ENCODE peak calls at places on chromosomes 4 and X, in ten cellular contexts. One of them, this sample, is unnamed.

GRCh38 chrX:148771440-148771839 is 271.0 kb downstream of the AFF2 start:
- DNase-seq in OCI-LY7: no peak
- DNase-seq in brain microvascular endothelial cell: no peak
- DNase-seq in DND-41: no peak
- DNase-seq in heart left ventricle: no peak
- DNase-seq in activated B cell treated with CpG ODN at 0.5 μM for 24 hours: no peak
- DNase-seq in mesothelial cell of epicardium: no peak
- DNase-seq in astrocyte of the spinal cord: peak; percentile 5
- DNase-seq in AG04450: no peak
- DNase-seq in MCF 10A: peak; percentile 28
- DNase-seq in this sample: no peak

GRCh38 chrX:100928660-100929613 is at the start of gene XKRX:
- DNase-seq in mesothelial cell of epicardium: peak; percentile 23
- DNase-seq in astrocyte of the spinal cord: peak; percentile 10
- DNase-seq in heart left ventricle: no peak
- DNase-seq in activated B cell treated with CpG ODN at 0.5 μM for 24 hours: peak; percentile 23
- DNase-seq in MCF 10A: peak; percentile 47
- DNase-seq in AG04450: no peak
- DNase-seq in OCI-LY7: peak; percentile 81
- DNase-seq in brain microvascular endothelial cell: no peak
- DNase-seq in DND-41: no peak
- DNase-seq in this sample: no peak

GRCh38 chr4:124883642-124884041 is 171.1 kb upstream of the ANKRD50 start:
- DNase-seq in MCF 10A: no peak
- DNase-seq in AG04450: no peak
- DNase-seq in DND-41: no peak
- DNase-seq in activated B cell treated with CpG ODN at 0.5 μM for 24 hours: no peak
- DNase-seq in OCI-LY7: no peak
- DNase-seq in astrocyte of the spinal cord: peak; percentile 35
- DNase-seq in brain microvascular endothelial cell: peak; percentile 28
- DNase-seq in mesothelial cell of epicardium: no peak
- DNase-seq in heart left ventricle: no peak
- DNase-seq in this sample: no peak

GRCh38 chr4:165199722-165200121 is 7.6 kb upstream of the KLHL2 start:
- DNase-seq in DND-41: no peak
- DNase-seq in astrocyte of the spinal cord: peak; percentile 68
- DNase-seq in OCI-LY7: no peak
- DNase-seq in AG04450: no peak
- DNase-seq in brain microvascular endothelial cell: no peak
- DNase-seq in MCF 10A: peak; percentile 51
- DNase-seq in activated B cell treated with CpG ODN at 0.5 μM for 24 hours: no peak
- DNase-seq in heart left ventricle: no peak
- DNase-seq in mesothelial cell of epicardium: no peak
- DNase-seq in this sample: no peak

GRCh38 chr4:11635336-11635735 is 206.6 kb upstream of the HS3ST1 start:
- DNase-seq in brain microvascular endothelial cell: peak; percentile 22
- DNase-seq in heart left ventricle: no peak
- DNase-seq in DND-41: no peak
- DNase-seq in MCF 10A: peak; percentile 88
- DNase-seq in AG04450: peak; percentile 61
- DNase-seq in activated B cell treated with CpG ODN at 0.5 μM for 24 hours: no peak
- DNase-seq in OCI-LY7: no peak
- DNase-seq in astrocyte of the spinal cord: peak; percentile 90
- DNase-seq in mesothelial cell of epicardium: no peak
- DNase-seq in this sample: no peak

GRCh38 chrX:44651347-44651746 is 108.7 kb upstream of the FUNDC1 start:
- DNase-seq in DND-41: no peak
- DNase-seq in MCF 10A: peak; percentile 16
- DNase-seq in AG04450: no peak
- DNase-seq in mesothelial cell of epicardium: no peak
- DNase-seq in heart left ventricle: no peak
- DNase-seq in brain microvascular endothelial cell: no peak
- DNase-seq in activated B cell treated with CpG ODN at 0.5 μM for 24 hours: no peak
- DNase-seq in astrocyte of the spinal cord: no peak
- DNase-seq in OCI-LY7: no peak
- DNase-seq in this sample: no peak

GRCh38 chr4:176896211-176896610 is 103.5 kb upstream of the VEGFC start:
- DNase-seq in mesothelial cell of epicardium: no peak
- DNase-seq in heart left ventricle: no peak
- DNase-seq in OCI-LY7: no peak
- DNase-seq in astrocyte of the spinal cord: no peak
- DNase-seq in MCF 10A: no peak
- DNase-seq in brain microvascular endothelial cell: no peak
- DNase-seq in DND-41: no peak
- DNase-seq in AG04450: no peak
- DNase-seq in activated B cell treated with CpG ODN at 0.5 μM for 24 hours: no peak
- DNase-seq in this sample: no peak

GRCh38 chr4:139278956-139279722 is 886 bp downstream of the MGARP start:
- DNase-seq in heart left ventricle: no peak
- DNase-seq in AG04450: no peak
- DNase-seq in MCF 10A: no peak
- DNase-seq in OCI-LY7: no peak
- DNase-seq in astrocyte of the spinal cord: peak; percentile 15
- DNase-seq in activated B cell treated with CpG ODN at 0.5 μM for 24 hours: no peak
- DNase-seq in mesothelial cell of epicardium: no peak
- DNase-seq in DND-41: no peak
- DNase-seq in brain microvascular endothelial cell: no peak
- DNase-seq in this sample: no peak

GRCh38 chr4:1418494-1419285 is 12.4 kb upstream of the NKX1-1 start:
- DNase-seq in mesothelial cell of epicardium: no peak
- DNase-seq in DND-41: no peak
- DNase-seq in OCI-LY7: no peak
- DNase-seq in AG04450: no peak
- DNase-seq in brain microvascular endothelial cell: no peak
- DNase-seq in MCF 10A: no peak
- DNase-seq in activated B cell treated with CpG ODN at 0.5 μM for 24 hours: no peak
- DNase-seq in heart left ventricle: peak; percentile 52
- DNase-seq in astrocyte of the spinal cord: no peak
- DNase-seq in this sample: no peak

GRCh38 chr4:1416948-1417260 is 10.7 kb upstream of the NKX1-1 start:
- DNase-seq in astrocyte of the spinal cord: no peak
- DNase-seq in AG04450: no peak
- DNase-seq in activated B cell treated with CpG ODN at 0.5 μM for 24 hours: no peak
- DNase-seq in MCF 10A: no peak
- DNase-seq in heart left ventricle: no peak
- DNase-seq in DND-41: no peak
- DNase-seq in brain microvascular endothelial cell: no peak
- DNase-seq in mesothelial cell of epicardium: no peak
- DNase-seq in OCI-LY7: no peak
- DNase-seq in this sample: no peak

GRCh38 chr4:1417522-1418390 is 11.5 kb upstream of the NKX1-1 start:
- DNase-seq in heart left ventricle: peak; percentile 31
- DNase-seq in DND-41: no peak
- DNase-seq in activated B cell treated with CpG ODN at 0.5 μM for 24 hours: no peak
- DNase-seq in OCI-LY7: no peak
- DNase-seq in mesothelial cell of epicardium: no peak
- DNase-seq in brain microvascular endothelial cell: no peak
- DNase-seq in AG04450: no peak
- DNase-seq in astrocyte of the spinal cord: no peak
- DNase-seq in MCF 10A: no peak
- DNase-seq in this sample: no peak

GRCh38 chr4:1419708-1420107 is 13.5 kb upstream of the NKX1-1 start:
- DNase-seq in OCI-LY7: no peak
- DNase-seq in AG04450: no peak
- DNase-seq in astrocyte of the spinal cord: no peak
- DNase-seq in heart left ventricle: no peak
- DNase-seq in DND-41: no peak
- DNase-seq in mesothelial cell of epicardium: no peak
- DNase-seq in activated B cell treated with CpG ODN at 0.5 μM for 24 hours: no peak
- DNase-seq in brain microvascular endothelial cell: no peak
- DNase-seq in MCF 10A: no peak
- DNase-seq in this sample: no peak

DNA sequence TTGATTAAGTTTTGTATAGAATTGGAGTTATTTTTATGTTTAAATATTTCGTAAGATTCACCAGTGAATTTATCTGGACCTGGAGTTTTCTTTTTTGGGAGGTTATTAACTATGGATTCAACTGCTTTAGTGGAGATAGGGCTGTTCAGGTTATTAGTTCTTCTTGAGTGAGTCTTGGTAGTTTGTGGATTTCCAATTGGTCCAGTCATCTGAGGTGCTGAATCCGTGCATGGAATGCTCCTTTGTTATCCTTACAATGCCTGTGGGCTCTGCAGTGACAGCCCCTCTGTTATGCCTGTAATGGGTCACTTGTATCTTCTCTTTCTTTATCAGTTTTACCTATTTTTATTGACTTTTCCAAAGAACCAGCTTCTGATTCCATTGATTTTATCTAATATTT is 15.4 kb upstream of the NKX1-1 start:
- DNase-seq in brain microvascular endothelial cell: no peak
- DNase-seq in activated B cell treated with CpG ODN at 0.5 μM for 24 hours: no peak
- DNase-seq in DND-41: no peak
- DNase-seq in astrocyte of the spinal cord: no peak
- DNase-seq in heart left ventricle: no peak
- DNase-seq in MCF 10A: no peak
- DNase-seq in AG04450: no peak
- DNase-seq in OCI-LY7: no peak
- DNase-seq in mesothelial cell of epicardium: no peak
- DNase-seq in this sample: no peak
- TF ChIP-seq CTCF in brain microvascular endothelial cell: no peak
- TF ChIP-seq CTCF in activated B cell treated with CpG ODN at 0.5 μM for 24 hours: no peak
- TF ChIP-seq CTCF in DND-41: no peak
- TF ChIP-seq CTCF in astrocyte of the spinal cord: no peak
- TF ChIP-seq CTCF in heart left ventricle: no peak
- TF ChIP-seq CTCF in MCF 10A: no peak
- TF ChIP-seq CTCF in AG04450: no peak
- TF ChIP-seq CTCF in OCI-LY7: no peak
- TF ChIP-seq CTCF in mesothelial cell of epicardium: no peak
- TF ChIP-seq CTCF in this sample: no peak

GRCh38 chr4:5374577-5374976 is 323.3 kb downstream of the STK32B start:
- DNase-seq in astrocyte of the spinal cord: no peak
- DNase-seq in brain microvascular endothelial cell: no peak
- DNase-seq in MCF 10A: no peak
- DNase-seq in DND-41: no peak
- DNase-seq in OCI-LY7: no peak
- DNase-seq in heart left ventricle: no peak
- DNase-seq in mesothelial cell of epicardium: no peak
- DNase-seq in activated B cell treated with CpG ODN at 0.5 μM for 24 hours: no peak
- DNase-seq in AG04450: no peak
- DNase-seq in this sample: no peak

GRCh38 chr4:5381981-5382441 is 326.3 kb downstream of the EVC2 start:
- DNase-seq in astrocyte of the spinal cord: peak; percentile 61
- DNase-seq in brain microvascular endothelial cell: peak; percentile 85
- DNase-seq in mesothelial cell of epicardium: no peak
- DNase-seq in AG04450: peak; percentile 61
- DNase-seq in DND-41: no peak
- DNase-seq in heart left ventricle: no peak
- DNase-seq in OCI-LY7: no peak
- DNase-seq in activated B cell treated with CpG ODN at 0.5 μM for 24 hours: no peak
- DNase-seq in MCF 10A: peak; percentile 22
- DNase-seq in this sample: no peak

GRCh38 chr4:5374994-5375393 is 323.7 kb downstream of the STK32B start:
- DNase-seq in OCI-LY7: no peak
- DNase-seq in MCF 10A: no peak
- DNase-seq in brain microvascular endothelial cell: no peak
- DNase-seq in activated B cell treated with CpG ODN at 0.5 μM for 24 hours: no peak
- DNase-seq in DND-41: no peak
- DNase-seq in astrocyte of the spinal cord: no peak
- DNase-seq in mesothelial cell of epicardium: no peak
- DNase-seq in heart left ventricle: no peak
- DNase-seq in AG04450: no peak
- DNase-seq in this sample: no peak

GRCh38 chr4:5376015-5376414 is 324.7 kb downstream of the STK32B start:
- DNase-seq in AG04450: no peak
- DNase-seq in MCF 10A: no peak
- DNase-seq in DND-41: no peak
- DNase-seq in activated B cell treated with CpG ODN at 0.5 μM for 24 hours: no peak
- DNase-seq in astrocyte of the spinal cord: no peak
- DNase-seq in mesothelial cell of epicardium: no peak
- DNase-seq in heart left ventricle: no peak
- DNase-seq in OCI-LY7: no peak
- DNase-seq in brain microvascular endothelial cell: no peak
- DNase-seq in this sample: no peak

GRCh38 chr4:5378002-5378401 is 326.7 kb downstream of the STK32B start:
- DNase-seq in AG04450: no peak
- DNase-seq in MCF 10A: peak; percentile 55
- DNase-seq in activated B cell treated with CpG ODN at 0.5 μM for 24 hours: no peak
- DNase-seq in heart left ventricle: no peak
- DNase-seq in mesothelial cell of epicardium: no peak
- DNase-seq in OCI-LY7: no peak
- DNase-seq in astrocyte of the spinal cord: no peak
- DNase-seq in brain microvascular endothelial cell: no peak
- DNase-seq in DND-41: no peak
- DNase-seq in this sample: no peak
- TF ChIP-seq CTCF in AG04450: no peak
- TF ChIP-seq CTCF in MCF 10A: no peak
- TF ChIP-seq CTCF in activated B cell treated with CpG ODN at 0.5 μM for 24 hours: no peak
- TF ChIP-seq CTCF in heart left ventricle: no peak
- TF ChIP-seq CTCF in mesothelial cell of epicardium: no peak
- TF ChIP-seq CTCF in OCI-LY7: no peak
- TF ChIP-seq CTCF in astrocyte of the spinal cord: peak; percentile 26
- TF ChIP-seq CTCF in brain microvascular endothelial cell: peak; percentile 66
- TF ChIP-seq CTCF in DND-41: peak; percentile 32
- TF ChIP-seq CTCF in this sample: no peak

DNA sequence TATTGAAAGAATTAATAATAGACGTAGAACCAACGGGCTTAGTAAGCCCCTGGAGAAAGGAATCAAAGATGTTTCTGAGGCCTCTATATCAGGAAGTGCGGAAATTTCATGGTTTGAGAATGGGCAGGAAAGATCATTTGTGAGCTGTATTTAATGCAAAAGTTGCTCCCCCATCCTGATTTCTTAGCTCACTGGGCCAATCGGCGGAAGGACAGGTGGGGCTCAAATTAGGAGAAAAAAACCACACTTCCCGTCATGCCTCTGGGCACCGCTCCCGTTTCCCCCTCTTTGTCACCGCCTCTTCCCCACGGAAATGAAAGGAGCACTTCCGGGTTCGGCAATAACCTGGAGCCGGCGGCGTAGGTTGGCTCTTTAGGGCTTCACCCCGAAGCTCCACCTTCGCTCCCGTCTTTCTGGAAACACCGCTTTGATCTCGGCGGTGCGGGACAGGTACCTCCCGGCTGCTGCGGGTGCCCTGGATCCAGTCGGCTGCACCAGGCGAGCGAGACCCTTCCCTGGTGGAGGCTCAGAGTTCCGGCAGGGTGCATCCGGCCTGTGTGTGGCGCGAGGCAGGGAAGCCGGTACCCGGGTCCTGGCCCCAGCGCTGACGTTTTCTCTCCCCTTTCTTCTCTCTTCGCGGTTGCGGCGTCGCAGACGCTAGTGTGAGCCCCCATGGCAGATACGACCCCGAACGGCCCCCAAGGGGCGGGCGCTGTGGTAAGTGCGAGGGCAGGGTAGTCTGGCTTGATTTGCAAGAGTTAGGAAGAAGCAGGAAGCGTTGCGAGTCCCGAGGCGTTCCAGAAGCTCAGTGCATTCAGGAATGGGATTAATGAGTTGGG is at the start of gene TMEM33:
- DNase-seq in DND-41: peak; percentile 90
- DNase-seq in OCI-LY7: peak; percentile 90
- DNase-seq in mesothelial cell of epicardium: peak; percentile 37
- DNase-seq in brain microvascular endothelial cell: peak; percentile 73
- DNase-seq in MCF 10A: peak; percentile 96
- DNase-seq in AG04450: peak; percentile 49
- DNase-seq in heart left ventricle: peak; percentile 88
- DNase-seq in activated B cell treated with CpG ODN at 0.5 μM for 24 hours: peak; percentile 58
- DNase-seq in astrocyte of the spinal cord: peak; percentile 85
- DNase-seq in this sample: peak; percentile 58
- TF ChIP-seq CTCF in DND-41: no peak
- TF ChIP-seq CTCF in OCI-LY7: peak; percentile 11
- TF ChIP-seq CTCF in mesothelial cell of epicardium: no peak
- TF ChIP-seq CTCF in brain microvascular endothelial cell: peak; percentile 44
- TF ChIP-seq CTCF in MCF 10A: no peak
- TF ChIP-seq CTCF in AG04450: peak; percentile 28
- TF ChIP-seq CTCF in heart left ventricle: no peak
- TF ChIP-seq CTCF in activated B cell treated with CpG ODN at 0.5 μM for 24 hours: no peak
- TF ChIP-seq CTCF in astrocyte of the spinal cord: no peak
- TF ChIP-seq CTCF in this sample: no peak

GRCh38 chr4:182647901-182648300 is 269.3 kb downstream of the DCTD start:
- DNase-seq in MCF 10A: no peak
- DNase-seq in brain microvascular endothelial cell: no peak
- DNase-seq in mesothelial cell of epicardium: no peak
- DNase-seq in activated B cell treated with CpG ODN at 0.5 μM for 24 hours: no peak
- DNase-seq in DND-41: no peak
- DNase-seq in heart left ventricle: no peak
- DNase-seq in astrocyte of the spinal cord: no peak
- DNase-seq in AG04450: no peak
- DNase-seq in OCI-LY7: no peak
- DNase-seq in this sample: no peak

GRCh38 chr4:182643801-182644311 is 273.3 kb downstream of the DCTD start:
- DNase-seq in MCF 10A: no peak
- DNase-seq in brain microvascular endothelial cell: peak; percentile 81
- DNase-seq in AG04450: peak; percentile 76
- DNase-seq in heart left ventricle: no peak
- DNase-seq in activated B cell treated with CpG ODN at 0.5 μM for 24 hours: no peak
- DNase-seq in astrocyte of the spinal cord: peak; percentile 90
- DNase-seq in OCI-LY7: no peak
- DNase-seq in DND-41: no peak
- DNase-seq in mesothelial cell of epicardium: no peak
- DNase-seq in this sample: no peak

GRCh38 chr4:182644326-182645050 is 272.7 kb downstream of the DCTD start:
- DNase-seq in activated B cell treated with CpG ODN at 0.5 μM for 24 hours: no peak
- DNase-seq in astrocyte of the spinal cord: peak; percentile 56
- DNase-seq in OCI-LY7: no peak
- DNase-seq in heart left ventricle: no peak
- DNase-seq in AG04450: no peak
- DNase-seq in mesothelial cell of epicardium: no peak
- DNase-seq in MCF 10A: no peak
- DNase-seq in brain microvascular endothelial cell: peak; percentile 61
- DNase-seq in DND-41: no peak
- DNase-seq in this sample: no peak

GRCh38 chr4:182645511-182645910 is 271.7 kb downstream of the DCTD start:
- DNase-seq in MCF 10A: no peak
- DNase-seq in DND-41: no peak
- DNase-seq in astrocyte of the spinal cord: no peak
- DNase-seq in mesothelial cell of epicardium: no peak
- DNase-seq in OCI-LY7: no peak
- DNase-seq in heart left ventricle: no peak
- DNase-seq in activated B cell treated with CpG ODN at 0.5 μM for 24 hours: no peak
- DNase-seq in AG04450: no peak
- DNase-seq in brain microvascular endothelial cell: no peak
- DNase-seq in this sample: no peak

GRCh38 chr4:182642831-182643230 is 274.4 kb downstream of the DCTD start:
- DNase-seq in MCF 10A: peak; percentile 6
- DNase-seq in astrocyte of the spinal cord: peak; percentile 54
- DNase-seq in OCI-LY7: no peak
- DNase-seq in mesothelial cell of epicardium: no peak
- DNase-seq in brain microvascular endothelial cell: peak; percentile 56
- DNase-seq in DND-41: no peak
- DNase-seq in AG04450: no peak
- DNase-seq in heart left ventricle: no peak
- DNase-seq in activated B cell treated with CpG ODN at 0.5 μM for 24 hours: no peak
- DNase-seq in this sample: no peak
- TF ChIP-seq CTCF in MCF 10A: no peak
- TF ChIP-seq CTCF in astrocyte of the spinal cord: peak; percentile 29
- TF ChIP-seq CTCF in OCI-LY7: peak; percentile 31
- TF ChIP-seq CTCF in mesothelial cell of epicardium: no peak
- TF ChIP-seq CTCF in brain microvascular endothelial cell: peak; percentile 50
- TF ChIP-seq CTCF in DND-41: no peak
- TF ChIP-seq CTCF in AG04450: peak; percentile 51
- TF ChIP-seq CTCF in heart left ventricle: no peak
- TF ChIP-seq CTCF in activated B cell treated with CpG ODN at 0.5 μM for 24 hours: no peak
- TF ChIP-seq CTCF in this sample: no peak

This sample was measured in omental fat pad.